ENCODE peak calls at places on chromosomes 1 and 21, in seven cellular contexts. E is HCT116, K is endothelial cell of umbilical vein, W is GM12878, Z is H1, P is HepG2, R is K562. O is an unnamed sample.

GRCh38 chr1:223726380-223727001 is 14.2 kb downstream of the CAPN2 start:
- DNase-seq in E (peak), K (peak), W (peak), Z (peak), P (no peak), R (peak), O (no peak)

GRCh38 chr1:87833158-87833557 is 504.5 kb downstream of the LMO4 start:
- DNase-seq in E (no peak), K (no peak), W (no peak), Z (no peak), P (no peak), R (peak), O (no peak)

GRCh38 chr1:36157115-36157903 is 1.3 kb downstream of the MAP7D1 start:
- DNase-seq in E (no peak), K (no peak), W (no peak), Z (no peak), P (no peak), R (peak), O (no peak)

GRCh38 chr1:24743404-24744211 is 1.6 kb upstream of the CLIC4 start:
- DNase-seq in E (no peak), K (peak), W (no peak), Z (no peak), P (no peak), R (peak), O (no peak)

GRCh38 chr1:58782308-58783089 is 1.3 kb downstream of the JUN start:
- DNase-seq in E (no peak), K (peak), W (no peak), Z (peak), P (no peak), R (peak), O (no peak)

GRCh38 chr21:38922474-38922873 is 116.7 kb downstream of the ETS2 start:
- DNase-seq in E (no peak), K (no peak), W (no peak), Z (no peak), P (no peak), R (no peak), O (no peak)

GRCh38 chr21:17607684-17608083 is 5.0 kb downstream of the BTG3 start:
- DNase-seq in E (no peak), K (peak), W (no peak), Z (no peak), P (no peak), R (no peak), O (no peak)

GRCh38 chr1:203215573-203215972 is 13.9 kb downstream of the CHIT1 start:
- DNase-seq in E (no peak), K (no peak), W (no peak), Z (no peak), P (no peak), R (no peak), O (no peak)

GRCh38 chr1:68565923-68566322 is 69.0 kb upstream of the DEPDC1 start:
- DNase-seq in E (no peak), K (no peak), W (no peak), Z (no peak), P (no peak), R (no peak), O (no peak)

GRCh38 chr1:116486424-116486823 is 84.4 kb downstream of the CD58 start:
- DNase-seq in E (no peak), K (peak), W (no peak), Z (no peak), P (no peak), R (no peak), O (no peak)

GRCh38 chr21:35337573-35337972 is 288.5 kb upstream of the RUNX1 start:
- DNase-seq in E (no peak), K (no peak), W (no peak), Z (no peak), P (no peak), R (no peak), O (no peak)

GRCh38 chr1:41242645-41243171 is 602 bp upstream of the SCMH1 start:
- DNase-seq in E (no peak), K (peak), W (no peak), Z (no peak), P (no peak), R (no peak), O (no peak)

GRCh38 chr1:226414098-226414698 is 6.3 kb upstream of the PARP1 start:
- DNase-seq in E (no peak), K (no peak), W (no peak), Z (no peak), P (no peak), R (no peak), O (no peak)

GRCh38 chr1:75582725-75583261 is 28.1 kb downstream of the SLC44A5 start:
- DNase-seq in E (no peak), K (peak), W (no peak), Z (no peak), P (no peak), R (no peak), O (no peak)

GRCh38 chr1:110152133-110152785 is 2.0 kb downstream of the SLC6A17 start:
- DNase-seq in E (no peak), K (no peak), W (no peak), Z (no peak), P (peak), R (no peak), O (no peak)

GRCh38 chr1:209601809-209602657 is 18.5 kb downstream of the CAMK1G start:
- DNase-seq in E (peak), K (peak), W (no peak), Z (no peak), P (peak), R (peak), O (no peak)

GRCh38 chr1:203325418-203326091 is 20.2 kb downstream of the BTG2 start:
- DNase-seq in E (no peak), K (peak), W (no peak), Z (peak), P (no peak), R (no peak), O (no peak)

GRCh38 chr1:30488324-30488913 is 235.0 kb downstream of the MATN1 start:
- DNase-seq in E (no peak), K (no peak), W (no peak), Z (no peak), P (no peak), R (no peak), O (no peak)

GRCh38 chr1:38061883-38062328 is 15.3 kb upstream of the POU3F1 start:
- DNase-seq in E (no peak), K (no peak), W (peak), Z (no peak), P (no peak), R (no peak), O (no peak)

GRCh38 chr1:18217398-18218043 is 109.9 kb downstream of the IGSF21 start:
- DNase-seq in E (peak), K (no peak), W (no peak), Z (peak), P (peak), R (peak), O (no peak)

GRCh38 chr1:228271701-228272251 is 63.9 kb downstream of the OBSCN start:
- DNase-seq in E (no peak), K (no peak), W (no peak), Z (no peak), P (no peak), R (no peak), O (no peak)

GRCh38 chr1:41900611-41901444 is 17.9 kb downstream of the HIVEP3 start:
- DNase-seq in E (no peak), K (peak), W (no peak), Z (no peak), P (no peak), R (no peak), O (no peak)

GRCh38 chr1:75258351-75258750 is 124.2 kb downstream of the LHX8 start:
- DNase-seq in E (no peak), K (no peak), W (no peak), Z (no peak), P (no peak), R (no peak), O (no peak)

GRCh38 chr1:168300626-168301025 is 19.9 kb downstream of the TBX19 start:
- DNase-seq in E (no peak), K (no peak), W (no peak), Z (no peak), P (no peak), R (no peak), O (no peak)

GRCh38 chr1:41322101-41322661 is 39.1 kb upstream of the FOXO6 start:
- DNase-seq in E (no peak), K (no peak), W (no peak), Z (peak), P (no peak), R (no peak), O (no peak)

GRCh38 chr1:178127482-178127881 is 33.6 kb downstream of the RASAL2 start:
- DNase-seq in E (no peak), K (no peak), W (no peak), Z (no peak), P (no peak), R (no peak), O (no peak)

GRCh38 chr1:17575786-17576584 is 36.5 kb downstream of the ARHGEF10L start:
- DNase-seq in E (no peak), K (no peak), W (no peak), Z (no peak), P (peak), R (no peak), O (no peak)

GRCh38 chr1:21072721-21073120 is 104.0 kb downstream of the EIF4G3 start:
- DNase-seq in E (no peak), K (peak), W (no peak), Z (no peak), P (no peak), R (no peak), O (no peak)

GRCh38 chr1:9292361-9293240 is at the start of gene SPSB1:
- DNase-seq in E (no peak), K (peak), W (no peak), Z (peak), P (peak), R (peak), O (no peak)

GRCh38 chr1:7460807-7461206 is 310.3 kb upstream of the VAMP3 start:
- DNase-seq in E (no peak), K (no peak), W (no peak), Z (no peak), P (no peak), R (no peak), O (no peak)

GRCh38 chr1:167618789-167619188 is 11.2 kb upstream of the RCSD1 start:
- DNase-seq in E (no peak), K (no peak), W (no peak), Z (no peak), P (no peak), R (no peak), O (no peak)

GRCh38 chr1:46181343-46182260 is 5.3 kb upstream of the P3R3URF start:
- DNase-seq in E (no peak), K (peak), W (no peak), Z (no peak), P (no peak), R (no peak), O (no peak)

GRCh38 chr1:155892801-155893200 is 18.3 kb downstream of the RIT1 start:
- DNase-seq in E (peak), K (peak), W (no peak), Z (no peak), P (no peak), R (no peak), O (no peak)
- H3K9ac ChIP-seq in E (peak), K (peak), W (no peak), Z (no peak), P (peak), R (no peak), O (no peak)

GRCh38 chr21:45590726-45591618 is 48.7 kb upstream of the SLC19A1 start:
- DNase-seq in E (no peak), K (no peak), W (peak), Z (no peak), P (no peak), R (peak), O (peak)
- TF ChIP-seq POLR2AphosphoS5 in E (no peak), K (no peak), W (no peak), Z (no peak), P (no peak), R (no peak), O (no peak)

DNA sequence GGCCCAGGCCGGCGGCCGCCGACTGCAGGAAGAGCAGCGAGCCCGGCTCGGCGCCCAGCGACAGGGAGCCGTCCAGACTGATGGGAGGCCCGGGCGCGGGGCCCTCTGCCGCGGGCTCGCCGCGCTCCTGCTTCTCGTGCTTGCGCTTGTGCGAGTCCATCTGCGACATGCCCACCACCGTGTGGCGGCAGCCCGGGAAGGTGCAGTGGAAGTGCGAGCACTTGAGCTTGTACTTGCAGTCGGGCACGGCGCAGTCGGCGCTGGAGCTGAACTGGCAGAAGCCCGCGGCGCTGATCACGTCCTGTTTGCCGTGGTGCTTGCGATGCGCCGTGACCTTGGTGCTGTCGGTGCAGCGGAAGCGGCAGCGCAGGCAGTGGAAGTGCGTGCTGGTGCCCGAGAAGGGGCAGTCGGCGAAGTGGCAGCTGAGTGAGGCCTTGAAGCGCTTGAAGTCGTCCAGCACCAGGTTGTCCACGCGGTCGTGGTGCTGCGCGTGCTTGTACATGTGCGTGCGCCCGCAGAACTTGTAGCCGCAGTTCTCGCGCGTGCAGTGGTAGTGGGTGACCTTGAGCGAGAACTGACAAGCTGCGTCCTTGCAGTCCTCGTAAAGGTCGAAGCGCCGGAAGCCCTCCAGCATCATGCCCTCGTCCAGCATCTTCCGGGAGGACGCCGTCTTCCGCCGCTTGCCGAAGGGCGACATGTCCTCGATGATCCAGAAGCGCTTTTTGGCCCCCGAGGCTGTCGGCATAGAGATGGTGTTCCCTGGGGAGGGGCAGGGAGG is 157.0 kb downstream of the CASZ1 start:
- DNase-seq in E (no peak), K (no peak), W (no peak), Z (peak), P (no peak), R (no peak), O (no peak)
- TF ChIP-seq EZH2 in E (no peak), K (no peak), W (no peak), Z (peak), P (no peak), R (no peak), O (no peak)

GRCh38 chr1:183404456-183404855 is 13.7 kb downstream of the NMNAT2 start:
- DNase-seq in E (no peak), K (no peak), W (no peak), Z (no peak), P (no peak), R (no peak), O (no peak)
- H3K9ac ChIP-seq in E (no peak), K (no peak), W (no peak), Z (no peak), P (no peak), R (no peak), O (no peak)

GRCh38 chr21:36981049-36981391 is 14.6 kb upstream of the HLCS start:
- DNase-seq in E (no peak), K (no peak), W (no peak), Z (no peak), P (no peak), R (no peak), O (no peak)

GRCh38 chr21:36981977-36982700 is 15.7 kb upstream of the HLCS start:
- DNase-seq in E (no peak), K (no peak), W (no peak), Z (no peak), P (no peak), R (no peak), O (no peak)

GRCh38 chr21:36976882-36977651 is 10.6 kb upstream of the HLCS start:
- DNase-seq in E (peak), K (peak), W (peak), Z (peak), P (peak), R (peak), O (no peak)

GRCh38 chr21:36976228-36976627 is 9.8 kb upstream of the HLCS start:
- DNase-seq in E (no peak), K (no peak), W (no peak), Z (no peak), P (no peak), R (no peak), O (no peak)

DNA sequence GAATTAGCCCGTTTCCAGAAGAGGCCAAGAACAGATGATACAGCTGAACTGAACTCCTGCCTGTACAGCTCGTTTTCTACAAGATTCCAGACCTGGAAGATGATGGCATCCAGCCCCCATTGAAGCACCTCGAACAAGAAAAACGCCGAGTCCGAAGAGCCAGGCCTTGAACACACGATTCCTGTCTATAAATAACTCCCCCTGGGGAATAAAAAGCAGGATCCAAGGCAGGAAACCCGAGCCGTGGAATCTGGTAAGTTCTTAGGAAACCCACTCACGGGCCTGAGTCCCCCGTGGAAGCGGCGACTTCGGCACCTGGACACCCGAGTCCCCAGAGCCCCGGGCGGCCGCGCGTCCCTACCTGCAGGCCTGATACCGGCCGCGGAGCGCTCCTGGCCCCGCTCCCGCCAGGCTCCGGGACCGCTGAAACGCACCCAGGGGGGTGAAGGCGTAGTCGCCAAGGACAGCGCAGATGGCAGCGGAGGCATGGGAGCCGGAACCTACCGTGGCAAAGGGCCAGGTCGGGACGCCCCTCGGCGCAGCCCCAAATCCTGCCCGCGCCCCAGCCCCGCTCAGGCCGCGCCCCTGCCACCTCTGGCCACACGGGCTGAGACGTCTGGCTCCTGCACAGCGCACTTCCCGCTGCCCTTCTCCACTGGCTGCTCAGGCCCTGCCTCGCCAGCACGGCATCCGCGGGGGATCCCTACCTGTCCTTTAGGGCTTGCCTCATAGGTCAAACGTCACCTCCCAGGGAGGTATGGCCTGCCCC is 14.0 kb upstream of the HLCS start:
- DNase-seq in E (no peak), K (peak), W (no peak), Z (peak), P (no peak), R (no peak), O (no peak)
- TF ChIP-seq POLR2AphosphoS5 in E (no peak), K (no peak), W (no peak), Z (no peak), P (no peak), R (no peak), O (no peak)

O was measured in SK-N-MC.